ENCODE peak calls at places on chromosomes 2 and 18, in five cellular contexts. C is lower lobe of right lung, I is A549, B is Peyer's patch, U is SJSA1. A is an unnamed sample.

GRCh38 chr18:37567061-37567993 is 1.7 kb upstream of the CELF4 start:
- DNase-seq in C (no peak), I (no peak), B (no peak), U (no peak), A (no peak)

GRCh38 chr2:157497603-157498314 is 53.9 kb upstream of the CYTIP start:
- DNase-seq in C (no peak), I (peak), B (peak), U (no peak), A (no peak)

GRCh38 chr18:23890589-23890988 is 124.0 kb upstream of the TTC39C start:
- DNase-seq in C (no peak), I (no peak), B (no peak), U (no peak), A (no peak)

GRCh38 chr2:120923426-120923825 is 187.8 kb downstream of the GLI2 start:
- DNase-seq in C (no peak), I (no peak), B (no peak), U (no peak), A (no peak)

GRCh38 chr18:60024857-60025256 is 125.1 kb downstream of the PMAIP1 start:
- DNase-seq in C (no peak), I (no peak), B (no peak), U (no peak), A (no peak)

GRCh38 chr2:218228366-218229092 is 11.5 kb downstream of the ARPC2 start:
- DNase-seq in C (no peak), I (no peak), B (no peak), U (no peak), A (no peak)

GRCh38 chr18:45677408-45677807 is 46.6 kb upstream of the SLC14A1 start:
- DNase-seq in C (no peak), I (no peak), B (no peak), U (no peak), A (no peak)

GRCh38 chr2:145110668-145111067 is 590.7 kb upstream of the ZEB2 start:
- DNase-seq in C (no peak), I (no peak), B (no peak), U (peak), A (no peak)

GRCh38 chr2:58434692-58435091 is 193.6 kb upstream of the FANCL start:
- DNase-seq in C (no peak), I (no peak), B (no peak), U (no peak), A (no peak)

GRCh38 chr2:2919026-2919425 is 458.6 kb downstream of the EIPR1 start:
- DNase-seq in C (no peak), I (no peak), B (no peak), U (no peak), A (no peak)

GRCh38 chr2:215171151-215171550 is 32.7 kb upstream of the ABCA12 start:
- DNase-seq in C (no peak), I (no peak), B (no peak), U (no peak), A (no peak)

GRCh38 chr18:60746491-60746890 is 373.9 kb upstream of the MC4R start:
- DNase-seq in C (no peak), I (no peak), B (no peak), U (no peak), A (no peak)

GRCh38 chr2:147789287-147789686 is 55.5 kb upstream of the ACVR2A start:
- DNase-seq in C (no peak), I (no peak), B (no peak), U (no peak), A (peak)

GRCh38 chr18:57426187-57426586 is 9.0 kb upstream of the ONECUT2 start:
- DNase-seq in C (no peak), I (no peak), B (no peak), U (no peak), A (no peak)

GRCh38 chr18:57429607-57430165 is 5.5 kb upstream of the ONECUT2 start:
- DNase-seq in C (no peak), I (no peak), B (no peak), U (no peak), A (no peak)

GRCh38 chr18:57428221-57429150 is 6.7 kb upstream of the ONECUT2 start:
- DNase-seq in C (no peak), I (no peak), B (no peak), U (no peak), A (no peak)

GRCh38 chr18:57425096-57425495 is 10.1 kb upstream of the ONECUT2 start:
- DNase-seq in C (no peak), I (no peak), B (no peak), U (no peak), A (no peak)

DNA sequence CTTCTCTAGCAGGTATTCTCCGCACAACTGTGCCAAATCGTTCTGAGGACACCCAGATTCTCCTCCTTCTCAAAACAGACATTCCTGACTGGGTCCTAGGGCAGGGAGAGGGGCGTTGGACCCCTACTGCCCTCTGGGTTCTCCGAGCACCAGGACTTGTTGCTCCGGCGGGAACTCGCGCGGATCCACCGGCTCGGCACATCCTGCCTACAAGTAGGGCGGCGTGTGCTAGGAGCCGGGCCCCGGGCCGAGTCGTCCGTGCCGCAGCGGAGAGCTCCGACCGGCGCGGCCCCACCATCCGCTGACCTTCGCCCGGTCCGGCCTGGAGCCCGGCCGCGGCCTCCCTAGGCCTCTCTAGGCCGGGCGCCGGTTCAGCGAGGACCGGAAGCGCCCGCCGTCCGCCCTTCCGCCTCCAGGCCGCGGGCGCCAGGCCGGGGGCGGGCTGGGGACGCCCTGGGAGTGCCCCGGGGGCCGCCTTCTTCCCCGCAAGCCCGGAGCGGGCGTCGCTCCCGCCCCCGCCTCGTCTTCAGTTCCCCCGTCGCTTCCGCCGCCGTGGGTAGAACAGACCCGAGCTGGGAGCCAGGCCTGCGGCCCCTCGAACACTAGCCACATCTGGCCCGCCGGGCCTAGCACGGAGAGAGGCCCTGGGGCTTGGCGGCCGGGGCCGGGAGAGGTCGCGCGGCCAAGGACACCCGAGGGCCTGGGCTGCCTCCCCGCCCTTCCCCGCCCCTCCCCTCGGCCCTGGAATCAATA is 7.6 kb upstream of the ONECUT2 start:
- DNase-seq in C (no peak), I (no peak), B (no peak), U (no peak), A (no peak)
- H3K4me3 ChIP-seq in C (peak), I (no peak), B (no peak), U (no peak), A (no peak)

DNA sequence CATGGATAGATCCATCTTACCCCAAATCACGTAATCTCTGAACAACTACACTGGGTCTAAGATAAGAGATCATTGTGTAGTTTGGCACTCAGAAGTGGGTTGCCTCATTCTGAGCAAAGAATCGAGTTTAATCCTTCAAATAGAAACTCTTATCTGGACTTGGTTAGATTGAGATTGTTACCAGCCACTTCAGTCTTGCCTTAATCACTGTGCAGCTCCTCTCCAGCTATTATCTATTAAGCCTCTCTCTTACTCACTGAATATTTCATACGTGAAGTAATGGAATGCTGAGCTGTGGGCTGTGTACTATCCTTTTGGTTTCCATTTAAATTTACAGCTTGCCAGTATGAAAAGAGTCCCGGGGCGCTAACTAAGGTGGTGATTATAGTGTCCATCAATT is 65.6 kb upstream of the NCKAP5 start:
- DNase-seq in C (no peak), I (no peak), B (no peak), U (peak), A (no peak)
- H3K27ac ChIP-seq in C (no peak), I (no peak), B (no peak), U (no peak), A (peak)

DNA sequence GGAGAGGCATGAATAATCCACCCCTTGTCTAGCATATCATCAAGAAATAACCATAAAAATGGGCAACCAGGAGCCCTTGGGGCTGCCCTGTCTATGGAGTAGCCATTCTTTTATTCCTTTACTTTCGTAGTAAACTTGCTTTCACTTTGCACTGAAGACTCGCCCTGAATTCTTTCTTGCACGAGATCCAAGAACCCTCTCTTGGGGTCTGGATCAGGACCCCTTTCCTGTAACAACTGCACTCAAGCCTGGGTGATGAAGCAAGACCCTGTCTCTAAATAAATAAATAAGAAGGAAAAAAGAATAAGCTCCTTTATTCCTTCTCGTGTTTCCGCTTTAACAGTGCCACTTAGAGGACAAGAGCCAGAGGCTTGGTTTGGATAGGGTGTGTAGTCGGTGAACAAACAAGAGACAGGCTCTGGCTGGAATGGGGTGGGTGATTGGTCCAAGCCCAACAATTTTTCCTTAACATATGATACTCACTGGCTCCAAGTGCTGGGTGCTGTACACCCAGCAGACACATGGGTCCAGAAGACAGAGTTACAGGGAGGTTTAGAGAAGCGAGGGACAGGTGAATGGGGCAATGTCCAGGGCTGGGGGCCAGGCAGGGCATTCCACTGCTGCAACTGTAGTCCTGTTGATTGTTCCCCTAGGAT is 77.6 kb downstream of the NCAPH start:
- DNase-seq in C (no peak), I (no peak), B (no peak), U (peak), A (no peak)
- H3K4me3 ChIP-seq in C (peak), I (peak), B (peak), U (peak), A (peak)

GRCh38 chr2:191878576-191879298 is 31.8 kb upstream of the CAVIN2 start:
- DNase-seq in C (no peak), I (no peak), B (no peak), U (peak), A (peak)
- H3K27ac ChIP-seq in C (no peak), I (peak), B (no peak), U (peak), A (no peak)

GRCh38 chr2:176172007-176172747 is 15.1 kb downstream of the HOXD3 start:
- DNase-seq in C (no peak), I (no peak), B (no peak), U (no peak), A (no peak)

GRCh38 chr2:176172748-176173586 is 15.5 kb upstream of the HOXD1 start:
- DNase-seq in C (no peak), I (no peak), B (no peak), U (no peak), A (no peak)

GRCh38 chr2:176174850-176175728 is 13.4 kb upstream of the HOXD1 start:
- DNase-seq in C (no peak), I (no peak), B (no peak), U (no peak), A (no peak)

GRCh38 chr2:176174382-176174834 is 14.1 kb upstream of the HOXD1 start:
- DNase-seq in C (no peak), I (no peak), B (no peak), U (no peak), A (no peak)

DNA sequence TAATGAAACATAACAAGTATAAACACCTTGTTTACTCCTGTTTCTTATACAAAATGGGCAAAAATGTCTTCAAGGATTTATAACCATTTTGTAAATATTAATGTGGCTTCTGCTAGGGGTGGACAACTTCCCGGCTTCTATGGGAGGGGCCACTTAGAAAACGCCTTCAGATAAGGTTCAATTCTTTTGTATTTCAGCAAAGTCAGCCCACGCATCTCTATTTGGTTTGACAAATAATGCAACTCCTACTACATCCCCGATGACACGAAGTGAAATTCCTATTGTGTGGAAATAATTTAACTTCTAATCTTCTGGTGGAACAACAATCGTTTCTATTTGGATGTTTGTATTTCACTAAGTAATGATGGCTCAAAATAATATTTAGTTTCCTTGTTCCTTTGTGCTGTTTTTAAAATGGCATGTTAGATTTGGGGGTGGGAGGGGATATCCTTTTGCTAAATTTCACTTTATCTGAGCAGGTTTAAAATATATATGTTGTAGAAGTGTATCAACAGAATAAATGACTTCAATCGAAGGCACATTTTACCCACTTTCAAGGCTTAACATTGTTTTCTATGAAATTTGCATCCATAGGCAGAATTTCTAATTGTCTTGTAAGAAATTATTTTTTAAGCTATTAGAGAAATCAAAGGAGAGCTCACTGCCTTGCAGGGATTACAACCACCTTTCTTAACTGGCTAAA is 14.6 kb upstream of the HOXD1 start:
- DNase-seq in C (no peak), I (no peak), B (no peak), U (no peak), A (no peak)
- H3K4me3 ChIP-seq in C (no peak), I (no peak), B (no peak), U (no peak), A (no peak)

GRCh38 chr2:173136614-173137013 is 61.0 kb downstream of the MAP3K20 start:
- DNase-seq in C (no peak), I (no peak), B (no peak), U (no peak), A (no peak)
- H3K27ac ChIP-seq in C (no peak), I (no peak), B (no peak), U (no peak), A (peak)

GRCh38 chr18:6934859-6935258 is 182.7 kb downstream of the LAMA1 start:
- DNase-seq in C (no peak), I (no peak), B (no peak), U (no peak), A (no peak)

GRCh38 chr18:6927136-6927535 is 190.5 kb downstream of the LAMA1 start:
- DNase-seq in C (no peak), I (no peak), B (no peak), U (no peak), A (no peak)

GRCh38 chr18:6928359-6928758 is 189.2 kb downstream of the LAMA1 start:
- DNase-seq in C (no peak), I (no peak), B (no peak), U (no peak), A (no peak)

GRCh38 chr18:6929370-6930102 is 188.1 kb downstream of the LAMA1 start:
- DNase-seq in C (no peak), I (no peak), B (peak), U (no peak), A (no peak)
- H3K4me3 ChIP-seq in C (no peak), I (no peak), B (no peak), U (no peak), A (no peak)